ENCODE peak calls at places on chromosomes 5 and 9, in four cellular contexts. U is AG09309; I is CD8-positive, alpha-beta T cell; B is cardiac fibroblast. O is an unnamed sample.

GRCh38 chr5:68086857-68087256 is 128.7 kb upstream of the PIK3R1 start:
- DNase-seq in B (peak), I (no peak), U (peak), O (no peak)

GRCh38 chr5:149594206-149594895 is 13.1 kb downstream of the ARHGEF37 start:
- DNase-seq in I (no peak), B (peak), U (no peak), O (no peak)

GRCh38 chr5:135578685-135579341 is at the start of gene CXCL14:
- DNase-seq in B (peak), I (no peak), U (peak), O (peak)

GRCh38 chr5:172508471-172509404 is 54.4 kb upstream of the SH3PXD2B start:
- DNase-seq in I (no peak), B (no peak), U (no peak), O (peak)

GRCh38 chr5:180960209-180960608 is 28.4 kb upstream of the BTNL3 start:
- DNase-seq in I (no peak), B (peak), U (no peak), O (no peak)

GRCh38 chr9:7854763-7855162 is 55.2 kb upstream of the DMAC1 start:
- DNase-seq in U (no peak), I (no peak), B (no peak), O (no peak)

GRCh38 chr9:16773617-16774016 is 96.9 kb downstream of the BNC2 start:
- DNase-seq in U (no peak), B (no peak), I (no peak), O (no peak)

GRCh38 chr5:53170748-53171349 is 61.3 kb upstream of the MOCS2 start:
- DNase-seq in I (no peak), U (no peak), B (peak), O (no peak)

GRCh38 chr5:172920447-172920849 is 38.8 kb upstream of the RPL26L1 start:
- DNase-seq in B (peak), U (no peak), I (no peak), O (no peak)

GRCh38 chr9:130078547-130078946 is 24.8 kb downstream of the GPR107 start:
- DNase-seq in B (no peak), U (no peak), I (no peak), O (no peak)

GRCh38 chr5:124057161-124057814 is 545.3 kb downstream of the CSNK1G3 start:
- DNase-seq in U (no peak), B (no peak), I (no peak), O (peak)
- H3K4me3 ChIP-seq in U (no peak), B (no peak), I (no peak), O (peak)

GRCh38 chr5:132714456-132715307 is 22.7 kb downstream of the KIF3A start:
- DNase-seq in B (peak), I (no peak), U (no peak), O (no peak)
- H3K4me3 ChIP-seq in B (no peak), I (no peak), U (no peak), O (no peak)

GRCh38 chr5:154647760-154648143 is 107.4 kb upstream of the LARP1 start:
- DNase-seq in I (no peak), B (peak), U (no peak), O (no peak)
- H3K4me3 ChIP-seq in I (peak), B (no peak), U (no peak), O (no peak)

GRCh38 chr5:134540747-134541733 is 15.6 kb downstream of the JADE2 start:
- DNase-seq in B (no peak), U (no peak), I (no peak), O (no peak)

GRCh38 chr5:134547579-134547978 is 22.1 kb downstream of the JADE2 start:
- DNase-seq in I (no peak), U (no peak), B (peak), O (no peak)

GRCh38 chr5:134541736-134542376 is 16.4 kb downstream of the JADE2 start:
- DNase-seq in I (no peak), B (peak), U (no peak), O (no peak)

GRCh38 chr5:134545070-134545868 is 19.8 kb downstream of the JADE2 start:
- DNase-seq in B (peak), U (no peak), I (peak), O (peak)

DNA sequence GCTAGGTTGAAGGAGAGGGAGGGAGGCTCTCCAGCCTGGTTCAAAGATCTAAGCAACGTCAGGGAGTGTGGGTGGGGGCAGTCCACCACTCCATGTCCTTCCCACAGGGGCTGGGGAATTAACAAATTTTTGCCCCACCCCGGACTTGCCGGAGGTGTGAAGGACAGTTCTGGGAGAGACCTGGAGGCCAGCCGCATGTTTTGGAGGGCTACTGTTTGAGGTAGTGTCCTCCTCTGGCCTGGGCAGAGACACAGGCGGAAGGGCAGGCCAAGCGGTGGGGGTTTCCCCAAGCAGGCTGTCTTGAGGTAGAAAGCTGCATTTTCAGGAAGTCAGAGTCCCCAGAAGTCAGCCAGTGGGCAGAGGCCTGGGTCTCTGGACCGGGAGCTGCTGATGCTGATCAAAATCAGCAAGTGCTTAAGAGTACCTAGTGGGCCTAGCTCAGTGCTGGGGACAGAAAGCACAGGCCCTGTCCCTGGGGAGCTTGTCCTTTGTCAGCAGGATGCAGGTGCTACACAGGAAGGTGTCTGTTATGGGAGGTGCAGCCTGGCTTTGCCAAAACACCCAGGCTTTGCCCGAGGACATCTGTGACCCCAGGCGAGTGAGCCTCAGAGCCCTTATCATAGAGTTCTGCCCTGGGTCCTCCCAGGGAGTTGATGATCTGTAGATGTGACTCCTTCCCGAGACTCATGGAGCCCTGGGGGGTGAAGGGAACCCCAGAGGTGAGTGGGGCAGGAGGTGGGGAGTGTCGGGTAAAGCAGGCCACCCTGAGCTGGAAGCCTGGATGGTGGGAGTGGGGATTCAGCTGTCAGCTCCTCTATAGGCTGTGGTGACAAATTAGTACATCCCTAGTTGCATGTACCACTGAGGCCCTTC is 18.6 kb downstream of the JADE2 start:
- DNase-seq in B (no peak), I (no peak), U (no peak), O (peak)
- H3K4me3 ChIP-seq in B (no peak), I (no peak), U (no peak), O (no peak)

DNA sequence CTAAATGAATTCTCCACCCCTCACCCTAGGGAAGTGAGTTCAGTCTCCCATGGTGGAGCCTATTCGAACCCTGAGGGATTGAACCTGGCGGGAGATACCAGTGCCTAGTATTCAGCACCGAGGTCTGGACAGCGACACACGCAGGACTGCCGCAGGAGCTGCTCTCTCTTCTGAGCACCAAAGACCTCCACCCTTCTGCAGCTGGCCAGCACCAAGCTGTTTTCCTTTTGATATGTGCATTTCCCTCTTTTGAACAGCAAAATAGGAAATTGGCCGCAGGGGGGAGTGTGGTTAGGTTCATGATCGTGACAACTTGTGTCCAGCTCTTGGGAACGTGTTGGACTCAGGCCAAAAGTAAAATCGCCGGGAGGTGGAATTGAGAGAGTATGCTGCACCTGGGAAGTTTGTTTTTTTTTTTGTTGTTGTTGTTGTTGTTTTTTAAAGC is 1.2 kb upstream of the PCSK1 start:
- DNase-seq in I (peak), B (peak), U (peak), O (no peak)
- H3K4me3 ChIP-seq in I (no peak), B (no peak), U (no peak), O (no peak)

GRCh38 chr5:176540956-176541337 is 3.7 kb upstream of the RNF44 start:
- DNase-seq in B (no peak), I (peak), U (no peak), O (no peak)
- H3K4me3 ChIP-seq in B (no peak), I (peak), U (no peak), O (no peak)